ENCODE peak calls at places on chromosomes 1 and 21, in seven cellular contexts. I, D, Y, A, H, X and G are unnamed samples.
A peak's percentile ranks its signal among the peaks of the same experiment; 100 is the strongest.

GRCh38 chr1:161816201-161816600 is 50.1 kb downstream of the ATF6 start:
- DNase-seq in A (no peak), X (peak; percentile 3), Y (no peak), D (no peak), H (no peak), I (peak; percentile 43), G (no peak)

GRCh38 chr1:248817065-248817464 is 8.7 kb downstream of the SH3BP5L start:
- DNase-seq in X (no peak), Y (no peak), H (no peak), I (no peak), A (no peak), D (no peak), G (no peak)

GRCh38 chr1:23804183-23804582 is 3.6 kb upstream of the GALE start:
- DNase-seq in I (no peak), A (no peak), Y (no peak), H (no peak), D (no peak), X (peak; percentile 48), G (no peak)

GRCh38 chr1:196660912-196661311 is 9.1 kb downstream of the CFH start:
- DNase-seq in X (peak; percentile 46), I (peak; percentile 33), A (no peak), D (peak; percentile 36), Y (peak; percentile 47), H (no peak), G (no peak)

GRCh38 chr1:63590161-63590560 is 3.0 kb upstream of the PGM1 start:
- DNase-seq in D (no peak), H (no peak), X (no peak), I (peak; percentile 88), A (no peak), Y (no peak), G (no peak)

GRCh38 chr1:229280037-229280828 is 9.3 kb downstream of the RAB4A start:
- DNase-seq in H (no peak), D (no peak), Y (peak; percentile 38), A (no peak), X (no peak), I (no peak), G (no peak)

GRCh38 chr1:234256359-234256758 is 116.9 kb upstream of the COA6 start:
- DNase-seq in X (no peak), A (no peak), Y (no peak), D (no peak), H (no peak), I (peak; percentile 12), G (no peak)

GRCh38 chr1:22776051-22776611 is 65.5 kb downstream of the EPHB2 start:
- DNase-seq in X (peak; percentile 57), Y (no peak), D (no peak), H (no peak), A (no peak), I (no peak), G (no peak)

GRCh38 chr1:185679220-185679619 is 55.0 kb upstream of the HMCN1 start:
- DNase-seq in H (no peak), X (no peak), I (no peak), A (no peak), Y (no peak), D (no peak), G (no peak)

GRCh38 chr1:157580179-157580827 is 17.6 kb downstream of the FCRL4 start:
- DNase-seq in A (peak; percentile 36), I (peak; percentile 57), Y (peak; percentile 65), H (peak; percentile 53), X (peak; percentile 21), D (peak; percentile 48), G (no peak)

GRCh38 chr1:89790592-89790991 is 30.2 kb upstream of the LRRC8D start:
- DNase-seq in A (no peak), Y (no peak), D (no peak), H (no peak), X (no peak), I (no peak), G (no peak)

GRCh38 chr1:229237320-229237719 is 33.6 kb upstream of the RAB4A start:
- DNase-seq in A (no peak), D (no peak), X (no peak), Y (no peak), H (no peak), I (no peak), G (peak; percentile 30)

GRCh38 chr1:36553591-36554417 is 71.1 kb upstream of the CSF3R start:
- DNase-seq in Y (peak; percentile 90), X (peak; percentile 83), A (peak; percentile 92), H (no peak), I (peak; percentile 25), D (peak; percentile 56), G (peak; percentile 58)

GRCh38 chr1:10795305-10796021 is 983 bp downstream of the CASZ1 start:
- DNase-seq in D (no peak), I (no peak), X (peak; percentile 59), Y (no peak), A (peak; percentile 36), H (no peak), G (peak; percentile 70)

GRCh38 chr1:37797750-37798345 is 4.2 kb downstream of the MANEAL start:
- DNase-seq in I (peak; percentile 74), D (no peak), H (no peak), X (no peak), Y (no peak), A (no peak), G (no peak)

GRCh38 chr1:37792943-37793686 is 532 bp upstream of the MANEAL start:
- DNase-seq in I (no peak), X (no peak), D (no peak), Y (no peak), H (no peak), A (peak; percentile 21), G (no peak)

GRCh38 chr1:37795340-37796110 is 1.9 kb downstream of the MANEAL start:
- DNase-seq in D (no peak), X (peak; percentile 67), H (no peak), I (peak; percentile 32), A (peak; percentile 85), Y (peak; percentile 86), G (peak; percentile 61)

GRCh38 chr1:37793773-37794371 is at the start of gene MANEAL:
- DNase-seq in D (peak; percentile 39), H (no peak), A (peak; percentile 47), I (peak; percentile 54), Y (peak; percentile 73), X (peak; percentile 91), G (no peak)

GRCh38 chr1:37794372-37795339 is 1.0 kb downstream of the MANEAL start:
- DNase-seq in I (no peak), Y (no peak), X (peak; percentile 76), A (peak; percentile 17), D (no peak), H (no peak), G (no peak)
- TF ChIP-seq USF2 in I (no peak), Y (no peak), X (no peak), A (no peak), D (no peak), H (no peak), G (no peak)

GRCh38 chr1:156371553-156372264 is 2.7 kb downstream of the RHBG start:
- DNase-seq in X (no peak), H (no peak), D (no peak), A (no peak), Y (peak; percentile 37), I (peak; percentile 58), G (no peak)

GRCh38 chr1:156367386-156368156 is 1.4 kb upstream of the RHBG start:
- DNase-seq in Y (no peak), A (no peak), I (no peak), D (no peak), X (peak; percentile 61), H (no peak), G (no peak)

GRCh38 chr1:156368157-156368658 is 803 bp upstream of the RHBG start:
- DNase-seq in I (no peak), X (peak; percentile 73), H (no peak), D (no peak), Y (no peak), A (no peak), G (no peak)

GRCh38 chr1:156366832-156367231 is 2.2 kb upstream of the RHBG start:
- DNase-seq in X (no peak), I (no peak), H (no peak), A (no peak), D (no peak), Y (no peak), G (no peak)

GRCh38 chr1:156368889-156369684 is at the start of gene RHBG:
- DNase-seq in D (no peak), I (peak; percentile 2), A (peak; percentile 86), X (no peak), H (no peak), Y (no peak), G (peak; percentile 88)
- TF ChIP-seq USF2 in D (no peak), I (no peak), A (no peak), X (no peak), H (no peak), Y (no peak), G (no peak)

DNA sequence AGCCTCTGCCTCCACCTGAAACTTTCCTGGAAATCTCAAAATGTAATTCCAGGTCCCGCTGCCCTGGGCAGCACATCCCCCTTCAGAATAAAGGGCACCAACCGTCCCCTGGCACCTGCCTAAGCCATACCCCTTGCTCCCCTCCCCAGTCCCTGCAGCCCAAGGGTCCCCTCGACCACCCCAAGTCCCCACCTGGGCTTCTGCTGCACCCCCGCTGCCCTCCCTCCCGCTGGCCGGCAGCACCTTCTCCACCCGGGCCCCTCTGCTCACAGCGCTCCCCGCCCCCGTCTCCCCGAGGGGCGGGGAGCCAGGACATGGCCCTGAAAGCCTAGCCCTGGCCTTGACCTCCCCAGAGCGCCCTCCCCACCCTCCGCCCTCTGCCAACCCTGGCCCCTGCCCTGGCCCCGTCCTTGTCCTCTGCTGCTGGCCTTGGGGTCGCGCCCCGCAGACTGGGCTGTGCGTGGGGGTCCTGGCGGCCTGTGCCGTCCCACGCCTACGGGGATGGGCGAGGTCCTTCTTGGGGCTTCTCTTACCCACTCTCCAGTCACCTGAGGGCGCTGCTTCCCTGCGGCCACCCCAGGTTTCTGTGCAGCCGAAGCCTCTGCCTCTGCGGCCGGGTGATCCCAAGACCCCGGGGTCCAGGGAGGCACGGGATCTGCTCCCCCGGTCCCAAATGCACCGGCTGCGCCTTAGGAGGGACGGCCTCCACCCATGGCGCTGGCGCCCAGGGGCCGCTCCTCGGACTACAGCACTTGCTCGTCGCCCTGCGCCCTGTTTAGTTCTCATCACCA is 41.7 kb downstream of the WDR4 start:
- DNase-seq in D (no peak), X (peak; percentile 43), I (no peak), Y (peak; percentile 26), A (peak; percentile 44), H (no peak), G (no peak)
- TF ChIP-seq USF2 in D (no peak), X (no peak), I (no peak), Y (no peak), A (no peak), H (no peak), G (no peak)

DNA sequence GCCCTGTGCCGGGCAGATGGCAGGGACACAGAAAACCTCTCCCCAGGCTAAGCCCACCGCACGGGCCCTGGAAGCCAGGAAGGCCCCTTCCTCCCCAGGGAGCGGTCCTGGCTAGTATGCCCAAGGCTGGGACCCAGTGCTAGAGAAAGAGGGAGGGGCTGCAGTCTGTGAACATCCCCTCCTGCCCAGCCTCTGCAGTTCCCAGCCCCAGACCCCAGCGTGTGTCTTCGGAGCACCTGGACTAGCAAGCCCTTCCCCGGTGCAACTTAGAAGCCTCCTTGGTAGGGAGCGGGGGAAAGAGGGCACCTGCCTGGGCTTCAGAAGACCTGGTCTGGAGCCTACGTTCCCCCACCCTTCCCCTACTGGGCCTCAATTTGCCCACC is 2.1 kb downstream of the PLEKHG5 start:
- DNase-seq in A (no peak), Y (no peak), X (no peak), H (no peak), I (no peak), D (no peak), G (no peak)
- TF ChIP-seq USF2 in A (no peak), Y (no peak), X (no peak), H (no peak), I (no peak), D (no peak), G (no peak)